ENCODE peak calls at places on chromosomes 4 and X, in nine cellular contexts. Q is upper lobe of right lung, K is prostate gland, E is H9, A is transverse colon, F is left ventricle myocardium inferior, B is iPS DF 6.9, M is fibroblast of lung, C is small intestine. Z is an unnamed sample.

GRCh38 chr4:180513076-180513475 is 1730.1 kb upstream of the TENM3 start:
- DNase-seq in Q (no peak), E (no peak), C (no peak), A (no peak), M (no peak), B (no peak), K (no peak), F (no peak), Z (no peak)

GRCh38 chr4:19940861-19941260 is 310.8 kb upstream of the SLIT2 start:
- DNase-seq in E (no peak), A (no peak), M (no peak), K (no peak), F (no peak), Q (no peak), B (no peak), C (no peak), Z (no peak)

GRCh38 chrX:6226646-6227444 is 1.8 kb downstream of the NLGN4X start:
- DNase-seq in B (no peak), C (no peak), A (no peak), E (peak), F (peak), M (no peak), Q (no peak), K (no peak), Z (no peak)

GRCh38 chr4:77201343-77201742 is 44.3 kb downstream of the CCNG2 start:
- DNase-seq in A (no peak), C (no peak), M (no peak), K (no peak), E (no peak), B (no peak), F (no peak), Q (no peak), Z (no peak)

GRCh38 chrX:109997786-109998452 is 5.0 kb upstream of the TMEM164 start:
- DNase-seq in F (no peak), B (no peak), K (peak), A (no peak), C (no peak), M (no peak), Q (no peak), E (no peak), Z (no peak)

GRCh38 chr4:177964061-177964460 is 521.8 kb upstream of the AGA start:
- DNase-seq in B (no peak), F (no peak), Q (no peak), M (peak), C (no peak), E (no peak), A (no peak), K (no peak), Z (no peak)

GRCh38 chrX:63115196-63115595 is 235.9 kb downstream of the SPIN4 start:
- DNase-seq in B (no peak), F (no peak), M (no peak), K (no peak), Q (no peak), A (no peak), E (no peak), C (no peak), Z (no peak)

GRCh38 chr4:48031802-48032525 is 15.4 kb downstream of the NIPAL1 start:
- DNase-seq in E (no peak), M (peak), A (no peak), B (no peak), K (no peak), Q (no peak), F (no peak), C (peak), Z (no peak)

DNA sequence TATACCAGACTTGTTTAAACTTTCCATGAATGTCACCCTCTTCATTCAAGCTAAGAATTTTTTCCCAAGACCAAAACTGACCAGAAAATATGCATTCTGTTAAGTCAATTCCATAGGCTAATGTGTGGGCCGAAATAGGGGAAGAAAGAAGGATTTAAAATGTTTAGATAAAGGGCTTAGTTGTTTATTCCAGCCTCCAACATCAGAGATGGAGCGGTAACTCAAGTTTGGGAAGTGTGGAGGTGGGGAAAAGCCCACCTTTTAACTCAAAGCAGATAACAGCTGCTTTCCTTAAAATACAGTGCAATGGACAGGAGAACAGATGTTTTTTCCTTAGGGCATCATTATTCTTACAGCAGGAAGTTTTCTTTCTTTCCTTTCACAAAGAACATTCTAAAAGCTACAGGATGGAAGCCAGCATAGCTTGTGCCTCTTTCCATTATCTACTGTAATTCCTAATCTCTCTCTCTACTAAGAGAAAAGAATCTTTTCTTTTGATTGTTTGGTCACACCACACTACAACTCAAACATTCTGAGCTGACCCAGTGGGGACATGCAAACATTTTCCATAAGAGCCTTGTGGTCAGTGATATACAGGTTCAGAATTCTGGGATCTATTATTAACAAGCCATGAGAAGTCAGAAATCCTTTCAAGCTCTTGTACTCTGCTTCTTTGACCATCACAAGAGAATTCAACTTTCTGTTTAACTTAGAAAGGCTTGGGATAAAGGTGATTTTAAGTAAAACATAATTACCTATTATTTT is 101.6 kb downstream of the PDE5A start:
- DNase-seq in Q (no peak), B (no peak), A (no peak), F (no peak), E (no peak), K (no peak), C (no peak), M (no peak), Z (no peak)
- H3K27ac ChIP-seq in Q (peak), B (no peak), A (peak), F (peak), E (no peak), K (peak), C (no peak), M (peak), Z (peak)

GRCh38 chrX:13110427-13111324 is 66.3 kb upstream of the FAM9C start:
- DNase-seq in Q (no peak), M (peak), E (no peak), A (peak), C (peak), B (no peak), F (peak), K (peak), Z (no peak)
- H3K27ac ChIP-seq in Q (peak), M (peak), E (no peak), A (peak), C (peak), B (no peak), F (peak), K (peak), Z (peak)

GRCh38 chr4:6119507-6120020 is 80.8 kb downstream of the JAKMIP1 start:
- DNase-seq in E (no peak), B (no peak), C (no peak), K (no peak), F (no peak), A (no peak), M (no peak), Q (no peak), Z (no peak)
- H3K27ac ChIP-seq in E (no peak), B (no peak), C (no peak), K (no peak), F (no peak), A (no peak), M (no peak), Q (no peak), Z (no peak)

GRCh38 chr4:99273704-99274103 is 17.1 kb downstream of the ADH1A start:
- DNase-seq in E (no peak), B (no peak), M (no peak), F (no peak), Q (no peak), C (no peak), A (no peak), K (no peak), Z (no peak)

GRCh38 chr4:99276454-99276853 is 14.3 kb downstream of the ADH1A start:
- DNase-seq in M (no peak), Q (no peak), K (no peak), C (no peak), A (no peak), F (no peak), E (no peak), B (no peak), Z (no peak)

GRCh38 chr4:99275050-99275449 is 15.7 kb downstream of the ADH1A start:
- DNase-seq in M (no peak), F (no peak), E (no peak), K (no peak), A (no peak), B (no peak), Q (no peak), C (no peak), Z (no peak)
- H3K27ac ChIP-seq in M (no peak), F (peak), E (no peak), K (no peak), A (no peak), B (no peak), Q (no peak), C (no peak), Z (no peak)

GRCh38 chrX:130109429-130110378 is 593 bp downstream of the ELF4 start:
- DNase-seq in M (peak), K (no peak), B (no peak), A (no peak), E (no peak), Q (no peak), F (no peak), C (no peak), Z (no peak)

GRCh38 chrX:130106071-130106470 is 4.2 kb downstream of the ELF4 start:
- DNase-seq in E (no peak), Q (no peak), K (no peak), A (no peak), F (peak), M (no peak), B (no peak), C (no peak), Z (no peak)

GRCh38 chrX:130103605-130104004 is 6.7 kb downstream of the ELF4 start:
- DNase-seq in C (no peak), F (no peak), Q (no peak), E (no peak), B (no peak), A (no peak), K (no peak), M (no peak), Z (no peak)

GRCh38 chrX:130108647-130109428 is 1.5 kb downstream of the ELF4 start:
- DNase-seq in K (no peak), C (peak), A (peak), F (peak), Q (peak), E (no peak), M (no peak), B (no peak), Z (no peak)

DNA sequence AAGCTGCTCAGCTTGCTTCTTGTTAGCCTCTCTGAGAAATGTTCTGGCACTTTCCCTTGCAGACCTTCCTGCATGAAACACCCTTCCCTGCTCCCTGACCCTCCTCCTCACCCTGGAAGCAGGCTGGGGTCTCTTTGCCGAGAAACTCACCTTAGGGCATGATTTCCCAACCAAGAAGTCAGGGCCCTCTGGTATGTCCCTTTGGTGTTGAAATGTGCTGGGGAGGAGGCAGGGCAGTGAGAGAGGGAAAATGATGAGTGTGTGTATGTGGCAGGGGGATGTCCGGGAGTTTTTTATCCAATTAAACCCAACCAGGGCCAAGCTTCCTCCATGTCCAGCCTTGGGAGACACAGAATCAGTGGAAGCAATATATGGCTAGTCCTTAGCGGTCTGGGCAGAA is 5.1 kb downstream of the ELF4 start:
- DNase-seq in Q (no peak), F (no peak), C (no peak), M (no peak), E (no peak), B (no peak), A (no peak), K (no peak), Z (no peak)
- H3K27ac ChIP-seq in Q (no peak), F (peak), C (no peak), M (no peak), E (no peak), B (no peak), A (no peak), K (no peak), Z (peak)

GRCh38 chr4:79585330-79585729 is 177.3 kb upstream of the GK2 start:
- DNase-seq in Q (no peak), M (no peak), A (no peak), E (no peak), C (no peak), B (no peak), K (no peak), F (no peak), Z (no peak)
- H3K27ac ChIP-seq in Q (no peak), M (no peak), A (no peak), E (no peak), C (no peak), B (no peak), K (no peak), F (peak), Z (peak)

GRCh38 chrX:120768681-120769080 is 107.0 kb downstream of the CT47B1 start:
- DNase-seq in K (no peak), B (no peak), Q (no peak), A (no peak), E (no peak), M (peak), C (no peak), F (no peak), Z (no peak)
- H3K27ac ChIP-seq in K (no peak), B (no peak), Q (no peak), A (no peak), E (no peak), M (no peak), C (no peak), F (peak), Z (no peak)

DNA sequence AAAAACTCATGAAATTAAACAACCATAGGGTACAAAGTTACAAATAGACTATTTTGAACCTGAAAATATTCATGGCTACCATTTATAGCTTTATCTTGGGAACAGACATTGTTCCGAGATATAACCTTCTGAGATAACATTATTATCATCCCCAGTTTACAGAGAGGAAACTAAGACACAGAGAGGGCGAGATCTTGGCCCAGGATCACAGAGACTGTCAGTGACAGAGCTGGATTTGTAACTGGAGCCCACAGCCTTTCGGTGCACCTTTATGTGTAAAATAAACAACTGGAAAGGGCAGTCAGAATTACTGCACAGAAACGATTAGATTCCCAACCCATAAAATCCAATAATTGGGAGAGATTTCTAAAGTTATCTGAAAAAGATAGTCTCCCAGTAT is 28.4 kb downstream of the KLF3 start:
- DNase-seq in F (no peak), B (no peak), M (no peak), A (no peak), E (no peak), C (no peak), Q (no peak), K (no peak), Z (no peak)
- H3K27ac ChIP-seq in F (peak), B (no peak), M (no peak), A (peak), E (no peak), C (no peak), Q (no peak), K (no peak), Z (peak)

DNA sequence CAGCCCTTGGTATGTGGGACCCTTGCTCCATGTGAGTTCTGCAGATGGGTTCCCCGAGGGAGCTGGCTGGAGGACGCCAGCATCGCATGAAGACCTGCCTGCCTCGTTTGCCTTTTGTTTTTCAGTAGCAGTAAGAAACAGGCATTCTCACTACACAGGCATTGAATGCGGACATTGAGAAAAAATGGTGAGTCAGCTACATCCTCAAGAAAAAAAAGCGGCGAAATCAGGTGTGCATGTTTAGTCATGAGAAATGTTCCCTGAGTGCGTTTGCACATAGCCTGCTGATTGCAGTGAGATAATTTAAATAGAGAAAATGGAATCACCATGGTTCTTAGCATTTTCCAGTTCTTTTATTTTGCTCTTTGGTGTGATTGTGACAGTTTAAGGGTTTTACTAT is 54.1 kb upstream of the CLDN34 start:
- DNase-seq in K (peak), F (no peak), A (no peak), B (no peak), E (no peak), Q (no peak), M (no peak), C (no peak), Z (no peak)
- H3K27ac ChIP-seq in K (no peak), F (no peak), A (no peak), B (no peak), E (no peak), Q (no peak), M (no peak), C (no peak), Z (no peak)

DNA sequence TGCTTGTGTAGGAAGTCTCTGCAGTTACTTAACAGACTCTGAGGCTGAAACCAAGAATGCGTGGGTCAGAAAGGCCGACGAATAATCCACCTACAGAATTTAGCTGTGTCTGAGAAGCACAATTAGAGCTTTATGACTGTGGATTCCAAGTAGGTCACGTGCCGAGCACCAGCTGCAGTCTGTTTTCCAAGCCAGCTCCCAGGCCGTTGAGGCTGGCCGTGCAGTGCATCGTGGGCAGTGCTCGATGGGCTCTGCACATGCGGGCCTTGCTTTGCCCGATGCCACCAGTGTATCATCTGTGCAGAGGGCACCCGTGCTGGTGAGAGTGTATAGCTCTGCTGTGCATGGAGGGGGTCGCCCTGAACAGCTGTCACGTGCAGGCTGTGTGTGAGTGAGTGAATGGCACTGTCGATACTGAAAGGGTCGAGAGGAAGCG is 67.5 kb upstream of the CLDN34 start:
- DNase-seq in C (no peak), K (no peak), F (no peak), B (no peak), E (no peak), M (peak), A (no peak), Q (no peak), Z (no peak)
- H3K27ac ChIP-seq in C (no peak), K (no peak), F (no peak), B (no peak), E (no peak), M (no peak), A (no peak), Q (no peak), Z (no peak)

Z was measured in coronary artery.